ENCODE peak calls at places on chromosomes 1 and 21, in four cellular contexts. One of them, this sample, is unnamed.

GRCh38 chr1:151346082-151346768 is 827 bp downstream of the RFX5 start:
- DNase-seq in lung: no peak
- DNase-seq in thoracic aorta: no peak
- DNase-seq in HFF-Myc: no peak
- DNase-seq in this sample: no peak

GRCh38 chr1:68230901-68231626 is 1.3 kb downstream of the WLS start:
- DNase-seq in lung: peak; percentile 32
- DNase-seq in thoracic aorta: no peak
- DNase-seq in HFF-Myc: no peak
- DNase-seq in this sample: no peak

GRCh38 chr1:46244656-46245371 is 2.7 kb upstream of the RAD54L start:
- DNase-seq in lung: no peak
- DNase-seq in thoracic aorta: no peak
- DNase-seq in HFF-Myc: no peak
- DNase-seq in this sample: no peak

GRCh38 chr1:168373869-168374268 is 93.2 kb downstream of the TBX19 start:
- DNase-seq in lung: no peak
- DNase-seq in thoracic aorta: no peak
- DNase-seq in HFF-Myc: no peak
- DNase-seq in this sample: no peak

GRCh38 chr21:33089439-33089838 is 19.5 kb downstream of the OLIG1 start:
- DNase-seq in lung: no peak
- DNase-seq in thoracic aorta: no peak
- DNase-seq in HFF-Myc: no peak
- DNase-seq in this sample: no peak

GRCh38 chr1:208007938-208008342 is 97.0 kb upstream of the CD34 start:
- DNase-seq in lung: no peak
- DNase-seq in thoracic aorta: no peak
- DNase-seq in HFF-Myc: no peak
- DNase-seq in this sample: no peak

GRCh38 chr1:23341829-23342697 is 2.0 kb downstream of the HNRNPR start:
- DNase-seq in lung: no peak
- DNase-seq in thoracic aorta: no peak
- DNase-seq in HFF-Myc: no peak
- DNase-seq in this sample: no peak

GRCh38 chr21:10418649-10419048 is 102.7 kb upstream of the TPTE start:
- DNase-seq in lung: no peak
- DNase-seq in thoracic aorta: no peak
- DNase-seq in HFF-Myc: no peak
- DNase-seq in this sample: no peak

GRCh38 chr1:19454265-19455198 is 30.8 kb downstream of the CAPZB start:
- DNase-seq in lung: no peak
- DNase-seq in thoracic aorta: no peak
- DNase-seq in HFF-Myc: no peak
- DNase-seq in this sample: no peak

GRCh38 chr1:44721521-44722361 is 9.2 kb downstream of the RNU5D-1 start:
- DNase-seq in lung: peak; percentile 81
- DNase-seq in thoracic aorta: no peak
- DNase-seq in HFF-Myc: peak; percentile 98
- DNase-seq in this sample: peak; percentile 99

GRCh38 chr1:5973771-5974170 is 18.5 kb downstream of the NPHP4 start:
- DNase-seq in lung: no peak
- DNase-seq in thoracic aorta: no peak
- DNase-seq in HFF-Myc: no peak
- DNase-seq in this sample: no peak

GRCh38 chr1:184118051-184118450 is 66.5 kb downstream of the TSEN15 start:
- DNase-seq in lung: no peak
- DNase-seq in thoracic aorta: no peak
- DNase-seq in HFF-Myc: peak; percentile 68
- DNase-seq in this sample: no peak

GRCh38 chr1:77614037-77614436 is 68.4 kb downstream of the ZZZ3 start:
- DNase-seq in lung: no peak
- DNase-seq in thoracic aorta: no peak
- DNase-seq in HFF-Myc: no peak
- DNase-seq in this sample: no peak

GRCh38 chr1:215606564-215607168 is 39.6 kb downstream of the KCTD3 start:
- DNase-seq in lung: no peak
- DNase-seq in thoracic aorta: no peak
- DNase-seq in HFF-Myc: no peak
- DNase-seq in this sample: no peak

GRCh38 chr1:55129194-55129728 is 85.9 kb downstream of the USP24 start:
- DNase-seq in lung: no peak
- DNase-seq in thoracic aorta: peak; percentile 30
- DNase-seq in HFF-Myc: no peak
- DNase-seq in this sample: no peak

GRCh38 chr1:85582687-85583354 is 2.3 kb downstream of the CCN1 start:
- DNase-seq in lung: no peak
- DNase-seq in thoracic aorta: no peak
- DNase-seq in HFF-Myc: no peak
- DNase-seq in this sample: no peak

GRCh38 chr1:42807056-42807668 is 9.8 kb upstream of the ERMAP start:
- DNase-seq in lung: no peak
- DNase-seq in thoracic aorta: no peak
- DNase-seq in HFF-Myc: no peak
- DNase-seq in this sample: no peak

GRCh38 chr1:29827237-29827750 is 591.0 kb downstream of the PTPRU start:
- DNase-seq in lung: no peak
- DNase-seq in thoracic aorta: no peak
- DNase-seq in HFF-Myc: no peak
- DNase-seq in this sample: no peak

GRCh38 chr1:174877208-174877673 is 122.5 kb upstream of the CACYBP start:
- DNase-seq in lung: no peak
- DNase-seq in thoracic aorta: no peak
- DNase-seq in HFF-Myc: no peak
- DNase-seq in this sample: no peak
- H3K4me3 ChIP-seq in lung: peak overlapping the region; percentile 41
- H3K4me3 ChIP-seq in thoracic aorta: no peak overlapping the region
- H3K4me3 ChIP-seq in HFF-Myc: no peak overlapping the region
- H3K4me3 ChIP-seq in this sample: no peak overlapping the region

GRCh38 chr1:245827306-245827705 is 672.5 kb downstream of the KIF26B start:
- DNase-seq in lung: no peak
- DNase-seq in thoracic aorta: no peak
- DNase-seq in HFF-Myc: no peak
- DNase-seq in this sample: no peak

GRCh38 chr1:245823408-245824147 is 668.8 kb downstream of the KIF26B start:
- DNase-seq in lung: no peak
- DNase-seq in thoracic aorta: no peak
- DNase-seq in HFF-Myc: no peak
- DNase-seq in this sample: no peak

GRCh38 chr1:245829194-245829593 is 674.4 kb downstream of the KIF26B start:
- DNase-seq in lung: no peak
- DNase-seq in thoracic aorta: no peak
- DNase-seq in HFF-Myc: no peak
- DNase-seq in this sample: no peak

GRCh38 chr1:245822997-245823396 is 668.2 kb downstream of the KIF26B start:
- DNase-seq in lung: no peak
- DNase-seq in thoracic aorta: no peak
- DNase-seq in HFF-Myc: peak; percentile 59
- DNase-seq in this sample: no peak

GRCh38 chr1:245825128-245825901 is 670.5 kb downstream of the KIF26B start:
- DNase-seq in lung: no peak
- DNase-seq in thoracic aorta: no peak
- DNase-seq in HFF-Myc: no peak
- DNase-seq in this sample: no peak
- TF ChIP-seq CTCF in lung: no peak
- TF ChIP-seq CTCF in thoracic aorta: no peak
- TF ChIP-seq CTCF in HFF-Myc: peak; percentile 17
- TF ChIP-seq CTCF in this sample: no peak

GRCh38 chr1:110873856-110874255 is 908 bp downstream of the CD53 start:
- DNase-seq in lung: no peak
- DNase-seq in thoracic aorta: no peak
- DNase-seq in HFF-Myc: no peak
- DNase-seq in this sample: no peak
- H3K4me3 ChIP-seq in lung: peak overlapping the region; percentile 8
- H3K4me3 ChIP-seq in thoracic aorta: peak overlapping the region; percentile 65
- H3K4me3 ChIP-seq in HFF-Myc: no peak overlapping the region
- H3K4me3 ChIP-seq in this sample: peak overlapping the region; percentile 64

DNA sequence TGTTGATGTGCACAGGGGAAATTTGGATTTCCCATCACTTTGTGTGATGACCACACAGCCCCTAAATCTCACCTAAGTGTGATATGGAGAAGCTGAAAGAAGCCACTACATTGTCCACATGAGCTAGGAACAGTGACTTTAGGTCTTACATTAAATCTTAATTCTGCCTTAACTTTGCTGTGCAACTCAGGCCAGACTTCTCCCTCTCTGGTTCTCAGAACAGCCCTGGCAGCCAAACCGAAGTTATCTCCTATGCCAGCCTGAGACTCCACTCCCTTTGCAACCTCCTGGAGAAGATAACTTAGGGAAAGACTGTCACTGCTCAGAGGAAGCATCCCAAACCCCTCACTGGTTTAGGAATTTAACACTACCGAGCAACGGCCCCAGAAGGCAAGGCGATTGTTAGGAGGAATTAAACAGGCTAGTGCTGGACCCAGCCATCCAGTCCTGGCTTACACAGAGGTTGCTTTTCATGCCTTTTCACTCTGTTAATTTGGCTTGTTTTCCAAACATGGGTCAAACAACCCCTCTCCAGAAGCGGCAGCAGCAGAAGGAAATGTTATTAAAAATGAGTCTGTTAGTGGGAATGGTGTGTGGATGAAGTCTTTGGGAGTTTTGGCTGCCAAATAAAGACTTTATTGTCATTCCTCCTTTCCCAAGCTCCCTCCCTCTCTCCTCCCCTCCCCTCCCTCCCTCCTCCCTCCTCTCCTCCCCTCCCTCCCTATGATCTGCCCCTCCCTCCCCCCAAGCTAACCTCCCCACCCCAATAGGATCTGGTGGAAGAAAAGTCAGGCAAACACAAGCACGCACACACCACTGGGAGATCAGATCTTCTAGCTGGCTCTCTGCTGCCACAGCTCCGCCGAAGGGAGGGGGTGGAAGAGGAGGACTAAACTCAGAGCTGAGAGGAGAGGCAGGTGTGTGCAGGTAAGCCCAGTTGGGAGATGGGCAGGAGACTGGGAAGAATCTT is at the start of gene PRELP:
- DNase-seq in lung: no peak
- DNase-seq in thoracic aorta: no peak
- DNase-seq in HFF-Myc: no peak
- DNase-seq in this sample: no peak
- TF ChIP-seq CTCF in lung: no peak
- TF ChIP-seq CTCF in thoracic aorta: no peak
- TF ChIP-seq CTCF in HFF-Myc: no peak
- TF ChIP-seq CTCF in this sample: no peak

GRCh38 chr1:66353207-66353606 is 180.7 kb upstream of the SGIP1 start:
- DNase-seq in lung: no peak
- DNase-seq in thoracic aorta: no peak
- DNase-seq in HFF-Myc: no peak
- DNase-seq in this sample: no peak
- H3K4me3 ChIP-seq in lung: no peak overlapping the region
- H3K4me3 ChIP-seq in thoracic aorta: no peak overlapping the region
- H3K4me3 ChIP-seq in HFF-Myc: no peak overlapping the region
- H3K4me3 ChIP-seq in this sample: no peak overlapping the region

GRCh38 chr1:119537979-119538378 is 31.0 kb downstream of the HSD3B1 start:
- DNase-seq in lung: no peak
- DNase-seq in thoracic aorta: no peak
- DNase-seq in HFF-Myc: no peak
- DNase-seq in this sample: no peak
- TF ChIP-seq CTCF in lung: no peak
- TF ChIP-seq CTCF in thoracic aorta: no peak
- TF ChIP-seq CTCF in HFF-Myc: no peak
- TF ChIP-seq CTCF in this sample: no peak

GRCh38 chr1:15324867-15325335 is 77.9 kb downstream of the FHAD1 start:
- DNase-seq in lung: no peak
- DNase-seq in thoracic aorta: no peak
- DNase-seq in HFF-Myc: no peak
- DNase-seq in this sample: no peak

GRCh38 chr1:15323351-15323988 is 76.4 kb downstream of the FHAD1 start:
- DNase-seq in lung: peak; percentile 70
- DNase-seq in thoracic aorta: peak; percentile 38
- DNase-seq in HFF-Myc: peak; percentile 67
- DNase-seq in this sample: no peak

GRCh38 chr1:15323989-15324866 is 77.2 kb downstream of the FHAD1 start:
- DNase-seq in lung: no peak
- DNase-seq in thoracic aorta: no peak
- DNase-seq in HFF-Myc: no peak
- DNase-seq in this sample: no peak

GRCh38 chr1:15321601-15322000 is 74.6 kb downstream of the FHAD1 start:
- DNase-seq in lung: no peak
- DNase-seq in thoracic aorta: no peak
- DNase-seq in HFF-Myc: no peak
- DNase-seq in this sample: no peak

DNA sequence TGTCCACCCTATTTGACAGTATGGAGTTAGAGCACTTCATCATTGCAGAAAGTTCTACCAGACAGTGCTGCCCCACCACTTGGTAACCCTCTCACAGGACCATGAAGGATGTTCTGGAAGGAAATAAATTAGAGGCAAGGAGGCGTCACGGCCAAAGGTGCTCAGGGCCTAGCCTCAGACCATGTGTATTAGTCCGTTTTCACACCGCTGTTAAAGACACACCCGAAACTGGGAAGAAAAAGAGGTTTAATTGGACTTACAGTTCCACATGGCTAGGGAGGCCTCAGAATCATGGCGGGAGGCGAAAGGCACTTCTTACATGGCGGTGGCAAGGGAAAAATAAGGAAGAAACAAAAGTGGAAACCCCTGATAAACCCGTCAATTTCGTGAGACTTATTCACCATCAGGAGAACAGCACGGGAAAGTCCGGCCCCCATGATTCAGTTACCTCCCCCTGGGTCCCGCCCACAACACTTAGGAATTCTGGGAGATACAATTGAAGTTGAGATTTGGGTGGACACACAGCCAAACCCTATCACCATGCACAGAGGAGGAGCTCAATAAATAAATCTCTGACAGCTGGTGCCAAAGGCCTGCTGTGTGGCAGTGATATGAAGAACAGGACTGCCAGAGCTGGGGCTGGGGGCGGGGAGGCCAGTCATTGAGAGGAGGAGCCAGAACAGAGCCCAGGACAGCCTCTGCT is 75.8 kb downstream of the FHAD1 start:
- DNase-seq in lung: no peak
- DNase-seq in thoracic aorta: no peak
- DNase-seq in HFF-Myc: no peak
- DNase-seq in this sample: no peak
- H3K4me3 ChIP-seq in lung: no peak overlapping the region
- H3K4me3 ChIP-seq in thoracic aorta: no peak overlapping the region
- H3K4me3 ChIP-seq in HFF-Myc: no peak overlapping the region
- H3K4me3 ChIP-seq in this sample: no peak overlapping the region

GRCh38 chr1:21884456-21885235 is 52.5 kb downstream of the HSPG2 start:
- DNase-seq in lung: no peak
- DNase-seq in thoracic aorta: no peak
- DNase-seq in HFF-Myc: no peak
- DNase-seq in this sample: no peak
- TF ChIP-seq CTCF in lung: no peak
- TF ChIP-seq CTCF in thoracic aorta: no peak
- TF ChIP-seq CTCF in HFF-Myc: no peak
- TF ChIP-seq CTCF in this sample: no peak

DNA sequence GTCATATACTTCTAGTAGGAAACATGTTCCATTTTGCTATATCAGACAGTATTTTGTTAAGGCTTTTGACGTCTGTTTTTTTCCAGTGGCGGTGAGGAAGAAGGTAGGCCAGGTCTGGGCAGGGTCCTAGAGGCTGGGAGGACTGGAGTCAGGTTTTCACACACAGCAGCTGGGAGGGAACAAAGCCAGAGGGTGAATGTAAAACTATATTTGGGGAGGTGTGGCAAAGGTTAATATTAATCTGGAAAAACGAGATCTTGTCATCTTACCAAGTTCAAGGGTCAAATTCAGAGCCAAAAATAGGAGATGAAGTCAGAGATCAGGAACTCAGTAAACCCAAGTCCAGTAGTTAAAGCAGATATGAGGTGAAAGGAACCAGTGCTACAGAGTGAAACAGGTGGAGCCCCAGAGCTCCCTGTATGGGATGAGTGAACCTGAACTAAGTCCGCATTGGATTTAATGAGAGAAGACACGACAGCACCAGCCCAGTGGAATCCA is 10.7 kb upstream of the OTUD7B start:
- DNase-seq in lung: no peak
- DNase-seq in thoracic aorta: no peak
- DNase-seq in HFF-Myc: no peak
- DNase-seq in this sample: no peak
- H3K4me3 ChIP-seq in lung: no peak overlapping the region
- H3K4me3 ChIP-seq in thoracic aorta: no peak overlapping the region
- H3K4me3 ChIP-seq in HFF-Myc: no peak overlapping the region
- H3K4me3 ChIP-seq in this sample: no peak overlapping the region

This sample was measured in GM12864.